ENCODE peak calls at places on chromosomes 4 and X, in seven cellular contexts. D is NAMALWA; X is GM13977; U is naive thymus-derived CD8-positive, alpha-beta T cell; R is activated CD4-positive, alpha-beta T cell treated with anti-CD3 and anti-CD28 coated beads, Interleukin-2, amount 10 ng/mL, durations not matched to agents 7 days and 5 days; B is D341Med; H is posterior cingulate gyrus. G is an unnamed sample.

GRCh38 chrX:106698693-106699092 is 27.8 kb upstream of the RNF128 start:
- DNase-seq in D (no peak), X (no peak), U (no peak), R (no peak), B (no peak), H (no peak), G (no peak)

GRCh38 chrX:14351889-14352288 is 177.4 kb upstream of the GLRA2 start:
- DNase-seq in D (no peak), X (no peak), U (no peak), R (no peak), B (no peak), H (no peak), G (no peak)

GRCh38 chr4:8104491-8105302 is 53.9 kb downstream of the ABLIM2 start:
- DNase-seq in D (no peak), X (no peak), U (no peak), R (no peak), B (no peak), H (no peak), G (no peak)

GRCh38 chrX:75181721-75182120 is 25.6 kb upstream of the ABCB7 start:
- DNase-seq in D (no peak), X (no peak), U (no peak), R (no peak), B (no peak), H (no peak), G (no peak)

GRCh38 chr4:11418610-11419009 is 10.1 kb downstream of the HS3ST1 start:
- DNase-seq in D (peak; percentile 19), X (no peak), U (peak; percentile 6), R (no peak), B (no peak), H (no peak), G (no peak)

GRCh38 chr4:48681856-48682255 is 98.2 kb downstream of the FRYL start:
- DNase-seq in D (peak; percentile 24), X (peak; percentile 39), U (peak; percentile 9), R (peak; percentile 29), B (no peak), H (no peak), G (peak; percentile 39)

GRCh38 chrX:150324035-150324728 is 38.9 kb upstream of the MAMLD1 start:
- DNase-seq in D (no peak), X (no peak), U (no peak), R (no peak), B (no peak), H (no peak), G (no peak)

GRCh38 chr4:145779319-145779801 is 99.4 kb downstream of the C4orf51 start:
- DNase-seq in D (no peak), X (no peak), U (no peak), R (no peak), B (no peak), H (no peak), G (no peak)

GRCh38 chrX:103878466-103879151 is 46.6 kb upstream of the RAB9B start:
- DNase-seq in D (no peak), X (no peak), U (no peak), R (no peak), B (no peak), H (no peak), G (no peak)

GRCh38 chrX:56728752-56729151 is 291 bp upstream of the NBDY start:
- DNase-seq in D (peak; percentile 65), X (peak; percentile 8), U (peak; percentile 21), R (peak; percentile 23), B (peak; percentile 12), H (no peak), G (no peak)

GRCh38 chrX:40403757-40404156 is 177.0 kb upstream of the ATP6AP2 start:
- DNase-seq in D (no peak), X (no peak), U (no peak), R (no peak), B (no peak), H (no peak), G (no peak)

GRCh38 chr4:3770323-3771166 is 4.4 kb downstream of the ADRA2C start:
- DNase-seq in D (peak; percentile 28), X (no peak), U (no peak), R (no peak), B (no peak), H (no peak), G (no peak)

GRCh38 chrX:21354725-21355124 is 19.5 kb upstream of the CNKSR2 start:
- DNase-seq in D (peak; percentile 2), X (no peak), U (no peak), R (no peak), B (no peak), H (no peak), G (no peak)

GRCh38 chr4:7719354-7720174 is 220.1 kb downstream of the AFAP1 start:
- DNase-seq in D (peak; percentile 46), X (peak; percentile 89), U (peak; percentile 27), R (peak; percentile 65), B (peak; percentile 94), H (peak; percentile 83), G (peak; percentile 82)

GRCh38 chr4:123871351-123871750 is 474.8 kb downstream of the SPRY1 start:
- DNase-seq in D (no peak), X (no peak), U (no peak), R (no peak), B (no peak), H (no peak), G (no peak)

GRCh38 chrX:147340947-147341346 is 526.4 kb upstream of the CXorf51A start:
- DNase-seq in D (no peak), X (no peak), U (no peak), R (no peak), B (no peak), H (no peak), G (no peak)

GRCh38 chrX:54494970-54495813 is 842 bp downstream of the FGD1 start:
- DNase-seq in D (no peak), X (no peak), U (no peak), R (no peak), B (peak; percentile 67), H (no peak), G (no peak)